ENCODE peak calls at places on chromosome 14, in seven cellular contexts. O is activated naive CD8-positive, alpha-beta T cell treated with anti-CD3 and anti-CD28 coated beads, Interleukin-2, amount 50 U/mL, for 24 hours; E is Panc1; W is endothelial cell; G is NCI-H1105; L is AML-193; J is kidney tubule cell. H is an unnamed sample.
A peak's percentile ranks its signal among the peaks of the same experiment; 100 is the strongest.

GRCh38 chr14:99598774-99599173 is 5.2 kb downstream of the CCDC85C start:
- DNase-seq in O (no peak), E (no peak), W (no peak), G (no peak), L (no peak), J (no peak), H (no peak)

GRCh38 chr14:89629383-89629782 is 212.3 kb upstream of the FOXN3 start:
- DNase-seq in O (no peak), E (no peak), W (no peak), G (no peak), L (no peak), J (no peak), H (no peak)

GRCh38 chr14:95260537-95261440 is 58.9 kb downstream of the CLMN start:
- DNase-seq in O (peak; percentile 33), E (no peak), W (no peak), G (no peak), L (no peak), J (peak; percentile 59), H (no peak)

GRCh38 chr14:105866841-105867321 is 340.5 kb downstream of the TMEM121 start:
- DNase-seq in O (no peak), E (no peak), W (no peak), G (no peak), L (no peak), J (no peak), H (no peak)

GRCh38 chr14:35861204-35861868 is 35.2 kb downstream of the BRMS1L start:
- DNase-seq in O (no peak), E (no peak), W (no peak), G (no peak), L (no peak), J (no peak), H (no peak)

GRCh38 chr14:94132285-94132887 is 3.0 kb upstream of the IFI27L2 start:
- DNase-seq in O (peak; percentile 61), E (no peak), W (peak; percentile 66), G (peak; percentile 59), L (peak; percentile 71), J (peak; percentile 69), H (peak; percentile 50)

GRCh38 chr14:65211341-65211987 is 109.1 kb upstream of the MAX start:
- DNase-seq in O (no peak), E (no peak), W (no peak), G (no peak), L (no peak), J (peak; percentile 58), H (no peak)

GRCh38 chr14:70901218-70901772 is 6.0 kb upstream of the PCNX1 start:
- DNase-seq in O (no peak), E (no peak), W (no peak), G (no peak), L (no peak), J (peak; percentile 51), H (no peak)

GRCh38 chr14:53929871-53930685 is 26.5 kb downstream of the BMP4 start:
- DNase-seq in O (peak; percentile 39), E (peak; percentile 4), W (peak; percentile 21), G (peak; percentile 60), L (no peak), J (peak; percentile 19), H (no peak)

GRCh38 chr14:74575936-74576335 is 36.1 kb downstream of the LTBP2 start:
- DNase-seq in O (no peak), E (no peak), W (no peak), G (no peak), L (no peak), J (no peak), H (no peak)

GRCh38 chr14:102574840-102575478 is 17.5 kb upstream of the RCOR1 start:
- DNase-seq in O (no peak), E (no peak), W (no peak), G (no peak), L (no peak), J (no peak), H (no peak)

GRCh38 chr14:93231129-93231979 is 24.3 kb downstream of the UBR7 start:
- DNase-seq in O (no peak), E (no peak), W (no peak), G (peak; percentile 24), L (no peak), J (peak; percentile 61), H (peak; percentile 65)

GRCh38 chr14:36295642-36296627 is 24.5 kb downstream of the MBIP start:
- DNase-seq in O (no peak), E (no peak), W (no peak), G (no peak), L (no peak), J (no peak), H (no peak)

GRCh38 chr14:74793506-74794155 is 30.5 kb downstream of the YLPM1 start:
- DNase-seq in O (no peak), E (no peak), W (peak; percentile 33), G (no peak), L (no peak), J (no peak), H (no peak)

GRCh38 chr14:65173973-65174693 is 71.8 kb upstream of the MAX start:
- DNase-seq in O (no peak), E (no peak), W (no peak), G (no peak), L (no peak), J (no peak), H (peak; percentile 37)

H was measured in SK-N-DZ.